ENCODE peak calls at places on chromosomes 6 and 20, in six cellular contexts. One of them, this sample, is unnamed.

GRCh38 chr20:47278907-47279348 is 77.6 kb downstream of the ZMYND8 start:
- DNase-seq in tibial artery: no peak
- DNase-seq in stomach: no peak
- DNase-seq in DND-41: no peak
- DNase-seq in adipocyte: no peak
- DNase-seq in HL-60: no peak
- DNase-seq in this sample: no peak

GRCh38 chr6:130788954-130789353 is 38.3 kb upstream of the SMLR1 start:
- DNase-seq in HL-60: no peak
- DNase-seq in tibial artery: no peak
- DNase-seq in adipocyte: no peak
- DNase-seq in DND-41: no peak
- DNase-seq in stomach: no peak
- DNase-seq in this sample: no peak

GRCh38 chr6:71489736-71490135 is 201.1 kb downstream of the OGFRL1 start:
- DNase-seq in tibial artery: no peak
- DNase-seq in stomach: no peak
- DNase-seq in HL-60: no peak
- DNase-seq in adipocyte: peak
- DNase-seq in DND-41: no peak
- DNase-seq in this sample: no peak

GRCh38 chr20:9112541-9113515 is 43.9 kb downstream of the PLCB4 start:
- DNase-seq in adipocyte: peak
- DNase-seq in DND-41: no peak
- DNase-seq in HL-60: no peak
- DNase-seq in stomach: no peak
- DNase-seq in tibial artery: no peak
- DNase-seq in this sample: no peak

GRCh38 chr6:111718326-111718725 is 112.6 kb upstream of the TRAF3IP2 start:
- DNase-seq in tibial artery: no peak
- DNase-seq in HL-60: no peak
- DNase-seq in adipocyte: no peak
- DNase-seq in DND-41: no peak
- DNase-seq in stomach: no peak
- DNase-seq in this sample: no peak

GRCh38 chr6:12113190-12113578 is 101.1 kb downstream of the HIVEP1 start:
- DNase-seq in adipocyte: peak
- DNase-seq in DND-41: no peak
- DNase-seq in HL-60: no peak
- DNase-seq in stomach: no peak
- DNase-seq in tibial artery: no peak
- DNase-seq in this sample: no peak

GRCh38 chr6:158416841-158417759 is 104.8 kb downstream of the TULP4 start:
- DNase-seq in DND-41: no peak
- DNase-seq in HL-60: no peak
- DNase-seq in tibial artery: no peak
- DNase-seq in adipocyte: peak
- DNase-seq in stomach: no peak
- DNase-seq in this sample: no peak

GRCh38 chr6:33622456-33623431 is 1.6 kb downstream of the ITPR3 start:
- DNase-seq in DND-41: no peak
- DNase-seq in adipocyte: peak
- DNase-seq in tibial artery: peak
- DNase-seq in HL-60: no peak
- DNase-seq in stomach: peak
- DNase-seq in this sample: no peak

GRCh38 chr20:7152071-7152470 is 384.6 kb downstream of the BMP2 start:
- DNase-seq in tibial artery: no peak
- DNase-seq in DND-41: no peak
- DNase-seq in adipocyte: no peak
- DNase-seq in HL-60: no peak
- DNase-seq in stomach: no peak
- DNase-seq in this sample: no peak

GRCh38 chr6:12957321-12958051 is 240.9 kb downstream of the PHACTR1 start:
- DNase-seq in tibial artery: peak
- DNase-seq in DND-41: peak
- DNase-seq in adipocyte: peak
- DNase-seq in stomach: peak
- DNase-seq in HL-60: no peak
- DNase-seq in this sample: no peak

GRCh38 chr6:170037541-170038250 is 253.2 kb downstream of the DLL1 start:
- DNase-seq in tibial artery: peak
- DNase-seq in adipocyte: no peak
- DNase-seq in DND-41: no peak
- DNase-seq in stomach: peak
- DNase-seq in HL-60: no peak
- DNase-seq in this sample: no peak

GRCh38 chr6:134908906-134909516 is 40.9 kb downstream of the ALDH8A1 start:
- DNase-seq in adipocyte: peak
- DNase-seq in DND-41: no peak
- DNase-seq in HL-60: no peak
- DNase-seq in stomach: peak
- DNase-seq in tibial artery: peak
- DNase-seq in this sample: no peak
- H3K4me3 ChIP-seq in adipocyte: peak
- H3K4me3 ChIP-seq in DND-41: no peak
- H3K4me3 ChIP-seq in HL-60: no peak
- H3K4me3 ChIP-seq in stomach: no peak
- H3K4me3 ChIP-seq in tibial artery: no peak
- H3K4me3 ChIP-seq in this sample: no peak

GRCh38 chr20:62386383-62387218 is at the start of gene RPS21:
- DNase-seq in stomach: peak
- DNase-seq in tibial artery: peak
- DNase-seq in adipocyte: peak
- DNase-seq in HL-60: peak
- DNase-seq in DND-41: peak
- DNase-seq in this sample: peak

GRCh38 chr20:62389601-62390087 is 2.7 kb downstream of the RPS21 start:
- DNase-seq in HL-60: no peak
- DNase-seq in adipocyte: no peak
- DNase-seq in stomach: no peak
- DNase-seq in DND-41: no peak
- DNase-seq in tibial artery: no peak
- DNase-seq in this sample: no peak

GRCh38 chr20:62387219-62387913 is 463 bp downstream of the RPS21 start:
- DNase-seq in tibial artery: no peak
- DNase-seq in DND-41: peak
- DNase-seq in adipocyte: peak
- DNase-seq in stomach: no peak
- DNase-seq in HL-60: peak
- DNase-seq in this sample: no peak

GRCh38 chr20:62388839-62389600 is 2.1 kb downstream of the RPS21 start:
- DNase-seq in adipocyte: no peak
- DNase-seq in HL-60: no peak
- DNase-seq in DND-41: no peak
- DNase-seq in tibial artery: no peak
- DNase-seq in stomach: no peak
- DNase-seq in this sample: peak

GRCh38 chr20:62387993-62388635 is 1.2 kb downstream of the RPS21 start:
- DNase-seq in tibial artery: no peak
- DNase-seq in adipocyte: peak
- DNase-seq in HL-60: no peak
- DNase-seq in stomach: no peak
- DNase-seq in DND-41: no peak
- DNase-seq in this sample: no peak
- H3K4me3 ChIP-seq in tibial artery: peak
- H3K4me3 ChIP-seq in adipocyte: peak
- H3K4me3 ChIP-seq in HL-60: peak
- H3K4me3 ChIP-seq in stomach: peak
- H3K4me3 ChIP-seq in DND-41: peak
- H3K4me3 ChIP-seq in this sample: peak

DNA sequence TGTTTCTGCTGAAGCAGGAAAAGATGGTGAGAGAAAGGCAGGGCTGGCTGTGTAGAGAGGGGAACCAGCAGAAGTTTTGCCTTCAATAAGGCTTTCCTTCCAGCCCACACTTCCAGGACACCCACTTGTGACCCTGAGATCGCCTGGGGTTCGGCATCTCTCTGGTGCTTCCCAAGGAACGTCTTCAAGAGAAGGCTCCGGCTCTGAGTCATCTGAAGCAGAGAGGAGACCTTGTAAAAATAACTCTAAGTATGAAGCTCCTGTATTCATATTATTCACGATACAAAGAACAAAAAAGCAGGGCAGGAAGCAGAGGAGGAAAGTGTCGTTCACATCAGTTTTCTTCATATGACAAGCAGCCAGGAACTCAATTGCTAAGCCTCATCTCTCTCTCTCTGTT is 95.4 kb upstream of the MRPS10 start:
- DNase-seq in stomach: no peak
- DNase-seq in adipocyte: peak
- DNase-seq in DND-41: no peak
- DNase-seq in HL-60: no peak
- DNase-seq in tibial artery: no peak
- DNase-seq in this sample: no peak
- H3K4me3 ChIP-seq in stomach: no peak
- H3K4me3 ChIP-seq in adipocyte: no peak
- H3K4me3 ChIP-seq in DND-41: no peak
- H3K4me3 ChIP-seq in HL-60: no peak
- H3K4me3 ChIP-seq in tibial artery: no peak
- H3K4me3 ChIP-seq in this sample: no peak

DNA sequence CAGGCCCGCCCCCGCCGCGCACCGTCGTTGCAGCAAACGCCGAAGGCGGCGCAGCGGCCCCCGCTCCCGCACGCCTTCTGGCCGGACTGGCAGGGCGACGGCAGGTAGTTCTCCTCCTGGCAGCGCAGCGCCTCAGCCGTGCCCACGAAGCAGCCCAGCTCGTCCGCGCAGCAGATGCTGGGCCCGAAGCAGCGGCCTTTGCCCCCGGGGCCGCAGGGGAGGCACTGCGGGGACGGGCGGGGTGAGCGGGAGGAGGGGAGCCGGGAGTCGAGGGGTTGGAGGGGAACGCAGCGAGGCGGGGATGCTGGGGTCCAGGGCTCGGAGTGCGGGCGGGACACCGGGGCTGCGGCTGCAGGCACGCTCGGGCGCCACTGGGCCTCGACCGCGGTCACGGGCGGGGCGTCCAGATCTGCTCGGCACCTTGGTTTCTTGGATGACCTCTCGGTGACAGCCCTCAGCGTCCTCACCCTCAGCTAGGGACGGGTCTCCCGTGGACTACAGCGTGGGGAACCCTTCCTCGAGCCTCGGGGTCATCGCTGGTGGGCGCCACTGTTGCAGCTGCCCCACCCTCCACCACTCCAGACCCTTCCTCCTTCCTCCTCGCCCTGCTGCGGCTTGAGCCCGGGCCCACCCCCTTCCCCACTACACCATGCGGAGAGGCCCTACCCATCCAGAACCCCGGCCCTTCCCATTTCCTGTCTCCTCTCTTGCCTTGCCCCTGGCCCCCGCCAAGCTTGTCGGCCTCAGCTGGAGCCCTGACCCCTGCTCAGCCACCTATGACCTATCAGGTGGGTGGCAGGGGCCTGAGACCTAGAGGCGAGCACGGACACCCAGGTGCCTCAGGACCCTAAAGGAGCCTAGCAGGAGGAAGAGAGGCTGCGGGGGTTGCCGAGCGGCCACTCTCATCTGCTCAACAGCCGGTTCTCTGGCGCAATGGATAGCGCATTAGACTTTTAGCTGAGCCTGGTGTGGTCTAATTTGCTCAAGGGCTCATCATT is 1.3 kb downstream of the AVP start:
- DNase-seq in HL-60: no peak
- DNase-seq in adipocyte: no peak
- DNase-seq in DND-41: no peak
- DNase-seq in stomach: no peak
- DNase-seq in tibial artery: no peak
- DNase-seq in this sample: no peak
- H3K4me3 ChIP-seq in HL-60: no peak
- H3K4me3 ChIP-seq in adipocyte: no peak
- H3K4me3 ChIP-seq in DND-41: no peak
- H3K4me3 ChIP-seq in stomach: peak
- H3K4me3 ChIP-seq in tibial artery: peak
- H3K4me3 ChIP-seq in this sample: no peak

GRCh38 chr6:106508836-106509235 is 120.5 kb downstream of the RTN4IP1 start:
- DNase-seq in tibial artery: no peak
- DNase-seq in DND-41: no peak
- DNase-seq in HL-60: no peak
- DNase-seq in adipocyte: peak
- DNase-seq in stomach: no peak
- DNase-seq in this sample: no peak

GRCh38 chr6:106510090-106510970 is 119.0 kb downstream of the RTN4IP1 start:
- DNase-seq in HL-60: peak
- DNase-seq in tibial artery: no peak
- DNase-seq in adipocyte: peak
- DNase-seq in stomach: peak
- DNase-seq in DND-41: peak
- DNase-seq in this sample: peak

GRCh38 chr6:106511274-106512047 is 117.8 kb downstream of the RTN4IP1 start:
- DNase-seq in HL-60: no peak
- DNase-seq in DND-41: peak
- DNase-seq in adipocyte: peak
- DNase-seq in stomach: peak
- DNase-seq in tibial artery: no peak
- DNase-seq in this sample: no peak

GRCh38 chr6:106512048-106512957 is 117.0 kb downstream of the RTN4IP1 start:
- DNase-seq in adipocyte: peak
- DNase-seq in stomach: peak
- DNase-seq in HL-60: no peak
- DNase-seq in DND-41: peak
- DNase-seq in tibial artery: peak
- DNase-seq in this sample: no peak

GRCh38 chr6:106509420-106510089 is 119.7 kb downstream of the RTN4IP1 start:
- DNase-seq in HL-60: no peak
- DNase-seq in tibial artery: no peak
- DNase-seq in adipocyte: no peak
- DNase-seq in DND-41: peak
- DNase-seq in stomach: no peak
- DNase-seq in this sample: peak
- H3K4me3 ChIP-seq in HL-60: peak
- H3K4me3 ChIP-seq in tibial artery: peak
- H3K4me3 ChIP-seq in adipocyte: peak
- H3K4me3 ChIP-seq in DND-41: peak
- H3K4me3 ChIP-seq in stomach: peak
- H3K4me3 ChIP-seq in this sample: peak

GRCh38 chr20:328596-329324 is 3.4 kb downstream of the SOX12 start:
- DNase-seq in adipocyte: peak
- DNase-seq in stomach: no peak
- DNase-seq in DND-41: no peak
- DNase-seq in HL-60: no peak
- DNase-seq in tibial artery: no peak
- DNase-seq in this sample: no peak
- H3K4me3 ChIP-seq in adipocyte: no peak
- H3K4me3 ChIP-seq in stomach: no peak
- H3K4me3 ChIP-seq in DND-41: no peak
- H3K4me3 ChIP-seq in HL-60: no peak
- H3K4me3 ChIP-seq in tibial artery: no peak
- H3K4me3 ChIP-seq in this sample: no peak

DNA sequence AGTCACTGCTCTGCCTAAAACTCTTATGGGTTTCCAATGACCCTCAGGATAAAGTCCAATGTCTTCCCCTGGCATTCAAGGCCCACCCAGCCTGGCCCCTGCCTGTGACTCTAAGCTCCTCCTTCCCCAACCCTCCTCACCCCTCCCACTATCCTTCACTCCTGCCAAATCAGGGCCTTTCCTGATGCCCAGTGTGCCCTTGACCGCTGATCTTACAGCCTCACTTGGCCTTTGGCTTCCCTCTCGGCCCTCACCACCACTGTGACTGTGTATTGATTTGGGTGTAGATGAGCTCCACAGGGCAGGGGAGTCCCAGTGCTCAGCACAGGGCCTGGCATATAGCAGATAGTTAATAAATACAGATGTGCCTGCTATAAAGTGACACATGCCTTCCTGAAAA is 115.7 kb downstream of the TOX2 start:
- DNase-seq in DND-41: peak
- DNase-seq in HL-60: no peak
- DNase-seq in adipocyte: no peak
- DNase-seq in tibial artery: no peak
- DNase-seq in stomach: peak
- DNase-seq in this sample: no peak
- H3K4me3 ChIP-seq in DND-41: no peak
- H3K4me3 ChIP-seq in HL-60: no peak
- H3K4me3 ChIP-seq in adipocyte: no peak
- H3K4me3 ChIP-seq in tibial artery: no peak
- H3K4me3 ChIP-seq in stomach: no peak
- H3K4me3 ChIP-seq in this sample: no peak

This sample was measured in Jurkat, Clone E6-1.